ENCODE peak calls at places on chromosome 10, in nine cellular contexts. C is SJCRH30; F is GM23248; H is HepG2; Y is IMR-90; J is sigmoid colon; N is mucosa of descending colon; Q is CD8-positive, alpha-beta T cell; B is stomach. V is an unnamed sample.

GRCh38 chr10:14820010-14820774 is 17.6 kb downstream of the CDNF start:
- DNase-seq in C (no peak), F (peak; percentile 84), H (no peak), Y (peak; percentile 95), J (no peak), N (no peak), Q (no peak), B (no peak), V (no peak)

GRCh38 chr10:93600861-93601773 is at the start of gene RBP4:
- DNase-seq in C (no peak), F (peak; percentile 63), H (peak; percentile 78), Y (peak; percentile 32), J (no peak), N (peak; percentile 59), Q (no peak), B (no peak), V (peak; percentile 55)

GRCh38 chr10:79406683-79407396 is 38.6 kb downstream of the ZCCHC24 start:
- DNase-seq in C (no peak), F (no peak), H (no peak), Y (no peak), J (peak; percentile 74), N (peak; percentile 43), Q (no peak), B (no peak), V (peak; percentile 54)

GRCh38 chr10:99328579-99329237 is 448 bp upstream of the CNNM1 start:
- DNase-seq in C (no peak), F (peak; percentile 64), H (no peak), Y (peak; percentile 7), J (peak; percentile 67), N (no peak), Q (no peak), B (no peak), V (no peak)

GRCh38 chr10:970311-971149 is 17.7 kb upstream of the GTPBP4 start:
- DNase-seq in C (peak; percentile 44), F (peak; percentile 66), H (peak; percentile 93), Y (no peak), J (no peak), N (no peak), Q (no peak), B (peak; percentile 66), V (peak; percentile 58)

GRCh38 chr10:63414481-63415260 is 51.1 kb downstream of the JMJD1C start:
- DNase-seq in C (no peak), F (peak; percentile 49), H (no peak), Y (peak; percentile 90), J (no peak), N (no peak), Q (no peak), B (no peak), V (no peak)

GRCh38 chr10:26457088-26457487 is 18.9 kb downstream of the APBB1IP start:
- DNase-seq in C (no peak), F (no peak), H (no peak), Y (no peak), J (no peak), N (no peak), Q (no peak), B (no peak), V (no peak)

GRCh38 chr10:76774987-76775603 is 862.5 kb downstream of the KCNMA1 start:
- DNase-seq in C (no peak), F (no peak), H (no peak), Y (no peak), J (no peak), N (no peak), Q (no peak), B (no peak), V (no peak)

GRCh38 chr10:86968994-86969355 is 693 bp downstream of the ADIRF start:
- DNase-seq in C (no peak), F (no peak), H (no peak), Y (no peak), J (peak; percentile 68), N (no peak), Q (no peak), B (peak; percentile 25), V (no peak)
- H3K4me3 ChIP-seq in C (peak overlapping the region; percentile 23), F (peak overlapping the region; percentile 94), H (no peak overlapping the region), Y (no peak overlapping the region), J (peak overlapping the region; percentile 62), N (no peak overlapping the region), Q (peak overlapping the region; percentile 45), B (peak overlapping the region; percentile 41), V (peak overlapping the region; percentile 71)

GRCh38 chr10:130141460-130141859 is 5.3 kb downstream of the GLRX3 start:
- DNase-seq in C (no peak), F (peak; percentile 10), H (peak; percentile 20), Y (peak; percentile 36), J (no peak), N (no peak), Q (no peak), B (no peak), V (no peak)
- H3K4me1 ChIP-seq in C (no peaks in the 10 kb centered on the region), F (peaks cover 24% of the 10 kb centered on the region), H (peaks cover 48% of the 10 kb centered on the region), Y (peaks cover 14% of the 10 kb centered on the region), J (peaks cover 59% of the 10 kb centered on the region), N (peaks cover 25% of the 10 kb centered on the region), Q (peaks cover 30% of the 10 kb centered on the region), B (peaks cover 19% of the 10 kb centered on the region), V (peaks cover 46% of the 10 kb centered on the region)

GRCh38 chr10:100744980-100745881 is at the start of gene PAX2:
- DNase-seq in C (peak; percentile 72), F (no peak), H (no peak), Y (no peak), J (peak; percentile 59), N (no peak), Q (no peak), B (no peak), V (no peak)
- H3K4me3 ChIP-seq in C (peak within 1 kb of the TSS; percentile 60), F (no peak within 1 kb of the TSS), H (no peak within 1 kb of the TSS), Y (no peak within 1 kb of the TSS), J (peak within 1 kb of the TSS; percentile 18), N (no peak within 1 kb of the TSS), Q (no peak within 1 kb of the TSS), B (peak within 1 kb of the TSS; percentile 38), V (peak within 1 kb of the TSS; percentile 58)

GRCh38 chr10:5442990-5443370 is 30.6 kb downstream of the NET1 start:
- DNase-seq in C (no peak), F (no peak), H (no peak), Y (no peak), J (no peak), N (no peak), Q (no peak), B (no peak), V (no peak)
- H3K4me1 ChIP-seq in C (no peaks in the 10 kb centered on the region), F (peaks cover 6% of the 10 kb centered on the region), H (peaks cover 5% of the 10 kb centered on the region), Y (no peaks in the 10 kb centered on the region), J (peaks cover 6% of the 10 kb centered on the region), N (peaks cover 24% of the 10 kb centered on the region), Q (peaks cover 18% of the 10 kb centered on the region), B (peaks cover 16% of the 10 kb centered on the region), V (peaks cover 25% of the 10 kb centered on the region)

GRCh38 chr10:119667562-119668328 is 16.6 kb downstream of the BAG3 start:
- DNase-seq in C (peak; percentile 90), F (peak; percentile 99), H (peak; percentile 68), Y (peak; percentile 98), J (peak; percentile 90), N (no peak), Q (no peak), B (peak; percentile 74), V (peak; percentile 90)
- H3K4me3 ChIP-seq in C (no peak overlapping the region), F (peak overlapping the region; percentile 37), H (no peak overlapping the region), Y (no peak overlapping the region), J (no peak overlapping the region), N (no peak overlapping the region), Q (no peak overlapping the region), B (no peak overlapping the region), V (peak overlapping the region; percentile 53)

GRCh38 chr10:51783907-51784306 is 84.5 kb upstream of the CSTF2T start:
- DNase-seq in C (no peak), F (no peak), H (no peak), Y (no peak), J (no peak), N (no peak), Q (no peak), B (no peak), V (no peak)

GRCh38 chr10:51788270-51788669 is 88.9 kb upstream of the CSTF2T start:
- DNase-seq in C (no peak), F (no peak), H (no peak), Y (no peak), J (no peak), N (no peak), Q (no peak), B (no peak), V (no peak)

GRCh38 chr10:51786684-51787035 is 87.3 kb upstream of the CSTF2T start:
- DNase-seq in C (no peak), F (peak; percentile 51), H (no peak), Y (peak; percentile 45), J (no peak), N (no peak), Q (no peak), B (no peak), V (no peak)

GRCh38 chr10:51789118-51789517 is 89.7 kb upstream of the CSTF2T start:
- DNase-seq in C (no peak), F (no peak), H (no peak), Y (no peak), J (no peak), N (no peak), Q (no peak), B (no peak), V (no peak)

DNA sequence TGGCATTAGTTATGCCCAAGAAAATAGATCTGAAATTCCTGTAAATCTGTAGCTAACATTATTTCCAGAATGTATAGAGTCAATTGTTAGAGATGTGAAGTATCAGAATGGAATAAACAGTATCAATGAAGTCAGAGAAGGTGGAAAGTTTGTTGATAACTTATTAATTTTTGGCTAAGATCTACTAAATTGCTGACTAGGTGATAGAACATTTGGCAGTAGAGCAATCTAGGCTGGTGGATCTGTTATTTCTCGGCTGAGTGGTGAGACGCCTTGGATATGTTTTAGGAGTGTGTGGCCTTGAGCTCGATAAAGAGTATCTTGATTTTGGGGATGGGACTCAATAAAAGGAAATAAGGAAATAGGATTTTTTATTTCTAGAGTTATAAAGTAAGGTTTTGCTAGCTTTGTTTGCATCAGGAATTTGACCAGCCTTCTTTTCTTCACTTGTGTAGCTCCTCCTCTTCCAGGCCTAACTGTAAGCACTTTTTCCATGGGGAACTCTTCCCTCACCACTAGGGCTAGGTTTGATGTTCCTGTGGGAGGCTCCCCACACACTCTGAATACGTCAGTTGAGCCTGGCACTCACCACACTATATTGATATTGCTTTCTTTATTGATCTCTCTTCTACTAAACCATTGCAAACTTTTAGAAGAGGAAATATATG is 86.8 kb upstream of the CSTF2T start:
- DNase-seq in C (no peak), F (peak; percentile 25), H (no peak), Y (peak; percentile 9), J (no peak), N (no peak), Q (no peak), B (no peak), V (no peak)
- H3K4me1 ChIP-seq in C (no peaks in the 10 kb centered on the region), F (peaks cover 28% of the 10 kb centered on the region), H (no peaks in the 10 kb centered on the region), Y (peaks cover 5% of the 10 kb centered on the region), J (peaks cover 10% of the 10 kb centered on the region), N (no peaks in the 10 kb centered on the region), Q (no peaks in the 10 kb centered on the region), B (no peaks in the 10 kb centered on the region), V (no peaks in the 10 kb centered on the region)